ENCODE peak calls at places on chromosome 11, in seven cellular contexts. P is GM12878, T is HCT116, E is H1, S is SK-N-SH, C is K562, Y is HepG2. G is an unnamed sample.

GRCh38 chr11:65586676-65587075 is 8.9 kb downstream of the KCNK7 start:
- DNase-seq in P (no peak), T (no peak), E (no peak), S (peak; percentile 75), C (no peak), Y (no peak), G (no peak)

GRCh38 chr11:103067118-103067517 is 24.8 kb downstream of the DCUN1D5 start:
- DNase-seq in P (no peak), T (no peak), E (no peak), S (no peak), C (no peak), Y (no peak), G (no peak)

GRCh38 chr11:92308366-92308765 is 83.7 kb downstream of the FAT3 start:
- DNase-seq in P (no peak), T (no peak), E (no peak), S (no peak), C (no peak), Y (no peak), G (no peak)

GRCh38 chr11:58243954-58244353 is 15.2 kb upstream of the OR10Q1 start:
- DNase-seq in P (no peak), T (no peak), E (no peak), S (no peak), C (no peak), Y (no peak), G (no peak)

GRCh38 chr11:47443028-47443700 is 5.8 kb downstream of the RAPSN start:
- DNase-seq in P (no peak), T (no peak), E (no peak), S (peak; percentile 71), C (no peak), Y (no peak), G (peak; percentile 62)

GRCh38 chr11:850777-851762 is 8.4 kb downstream of the TSPAN4 start:
- DNase-seq in P (no peak), T (no peak), E (no peak), S (peak; percentile 69), C (no peak), Y (no peak), G (no peak)

GRCh38 chr11:131643171-131643570 is 272.8 kb downstream of the NTM start:
- DNase-seq in P (no peak), T (no peak), E (no peak), S (peak; percentile 59), C (no peak), Y (no peak), G (no peak)

GRCh38 chr11:128840137-128840536 is 27.0 kb downstream of the KCNJ1 start:
- DNase-seq in P (no peak), T (no peak), E (no peak), S (no peak), C (no peak), Y (no peak), G (no peak)

GRCh38 chr11:68841718-68842426 is at the start of gene CPT1A:
- DNase-seq in P (no peak), T (no peak), E (no peak), S (peak; percentile 94), C (peak; percentile 91), Y (no peak), G (peak; percentile 88)

GRCh38 chr11:69381681-69382130 is 87.8 kb downstream of the MYEOV start:
- DNase-seq in P (no peak), T (no peak), E (no peak), S (no peak), C (peak; percentile 46), Y (no peak), G (no peak)

GRCh38 chr11:68127791-68128681 is 6.8 kb upstream of the CHKA start:
- DNase-seq in P (no peak), T (peak; percentile 22), E (peak; percentile 94), S (peak; percentile 98), C (peak; percentile 96), Y (peak; percentile 90), G (peak; percentile 98)

GRCh38 chr11:70474710-70475109 is 76.4 kb downstream of the CTTN start:
- DNase-seq in P (no peak), T (no peak), E (no peak), S (no peak), C (no peak), Y (no peak), G (no peak)

GRCh38 chr11:122100222-122101080 is 15.6 kb downstream of the BLID start:
- DNase-seq in P (no peak), T (no peak), E (no peak), S (peak; percentile 36), C (no peak), Y (no peak), G (no peak)

GRCh38 chr11:107928046-107928766 is at the start of gene RAB39A:
- DNase-seq in P (peak; percentile 95), T (peak; percentile 90), E (peak; percentile 95), S (peak; percentile 99), C (peak; percentile 99), Y (peak; percentile 21), G (peak; percentile 99)

GRCh38 chr11:118111744-118112035 is 24.9 kb upstream of the SMIM35 start:
- DNase-seq in P (no peak), T (no peak), E (no peak), S (no peak), C (no peak), Y (no peak), G (no peak)

GRCh38 chr11:60482361-60482760 is 10.2 kb upstream of the MS4A12 start:
- DNase-seq in P (no peak), T (no peak), E (no peak), S (no peak), C (no peak), Y (no peak), G (no peak)

GRCh38 chr11:12168114-12168513 is 57.7 kb downstream of the MICAL2 start:
- DNase-seq in P (no peak), T (no peak), E (no peak), S (no peak), C (no peak), Y (no peak), G (no peak)

GRCh38 chr11:34194576-34195335 is 89.3 kb downstream of the NAT10 start:
- DNase-seq in P (no peak), T (no peak), E (no peak), S (peak; percentile 52), C (no peak), Y (no peak), G (no peak)

GRCh38 chr11:15871904-15872303 is 484.4 kb downstream of the SOX6 start:
- DNase-seq in P (no peak), T (no peak), E (no peak), S (no peak), C (no peak), Y (no peak), G (no peak)

GRCh38 chr11:15875393-15875792 is 481.0 kb downstream of the SOX6 start:
- DNase-seq in P (no peak), T (no peak), E (no peak), S (no peak), C (no peak), Y (no peak), G (no peak)

GRCh38 chr11:15874699-15875098 is 481.6 kb downstream of the SOX6 start:
- DNase-seq in P (no peak), T (no peak), E (no peak), S (no peak), C (no peak), Y (no peak), G (no peak)

GRCh38 chr11:15875934-15876333 is 480.4 kb downstream of the SOX6 start:
- DNase-seq in P (no peak), T (no peak), E (no peak), S (no peak), C (no peak), Y (no peak), G (no peak)

DNA sequence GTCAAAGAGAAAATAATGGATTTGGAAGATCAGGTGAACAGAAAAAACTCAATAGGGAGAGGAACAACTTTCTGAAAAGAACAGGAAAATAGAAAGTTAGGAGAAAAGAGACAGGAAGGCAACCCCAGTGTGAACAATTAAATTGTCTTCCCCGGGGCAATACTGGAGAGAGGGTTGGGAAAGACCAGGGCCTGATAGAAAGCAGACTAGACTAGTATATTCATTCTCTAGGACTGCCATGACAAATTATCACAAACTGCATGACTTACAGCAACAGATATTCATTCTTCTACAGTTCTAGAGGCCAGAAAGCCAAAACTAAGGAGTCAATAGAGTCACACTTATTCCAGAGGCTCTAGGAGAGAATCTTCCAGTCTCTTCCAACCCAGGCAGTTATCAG is 482.8 kb downstream of the SOX6 start:
- DNase-seq in P (no peak), T (no peak), E (no peak), S (no peak), C (no peak), Y (no peak), G (no peak)
- TF ChIP-seq JUND in P (no peak), T (no peak), E (no peak), S (no peak), C (no peak), Y (no peak), G (no peak)

DNA sequence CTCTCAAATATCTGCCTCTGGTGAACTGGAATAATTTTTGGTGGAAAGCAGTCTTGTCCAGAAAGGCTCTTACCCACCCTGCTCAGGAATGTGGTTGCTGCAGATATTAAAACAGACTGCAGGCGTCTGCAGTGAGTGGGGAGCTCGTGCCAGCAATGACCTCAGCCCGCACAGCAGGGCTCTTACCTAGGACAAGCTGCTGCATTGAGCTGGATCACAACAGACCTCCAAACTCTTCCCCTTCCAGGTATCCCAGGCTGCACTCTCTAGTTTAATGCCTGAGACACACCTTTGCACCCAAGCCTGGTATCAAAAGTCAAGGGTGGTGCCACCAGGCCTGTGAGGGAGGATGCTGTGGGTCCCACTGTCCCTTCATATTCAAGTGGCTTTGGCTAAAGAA is 69.7 kb upstream of the CDON start:
- DNase-seq in P (no peak), T (peak; percentile 8), E (no peak), S (no peak), C (no peak), Y (no peak), G (peak; percentile 80)
- TF ChIP-seq JUND in P (no peak), T (no peak), E (peak; percentile 52), S (no peak), C (no peak), Y (no peak), G (no peak)

GRCh38 chr11:120153221-120153620 is 15.3 kb upstream of the TRIM29 start:
- DNase-seq in P (no peak), T (no peak), E (no peak), S (no peak), C (no peak), Y (no peak), G (no peak)
- TF ChIP-seq JUND in P (no peak), T (no peak), E (no peak), S (no peak), C (no peak), Y (no peak), G (no peak)

DNA sequence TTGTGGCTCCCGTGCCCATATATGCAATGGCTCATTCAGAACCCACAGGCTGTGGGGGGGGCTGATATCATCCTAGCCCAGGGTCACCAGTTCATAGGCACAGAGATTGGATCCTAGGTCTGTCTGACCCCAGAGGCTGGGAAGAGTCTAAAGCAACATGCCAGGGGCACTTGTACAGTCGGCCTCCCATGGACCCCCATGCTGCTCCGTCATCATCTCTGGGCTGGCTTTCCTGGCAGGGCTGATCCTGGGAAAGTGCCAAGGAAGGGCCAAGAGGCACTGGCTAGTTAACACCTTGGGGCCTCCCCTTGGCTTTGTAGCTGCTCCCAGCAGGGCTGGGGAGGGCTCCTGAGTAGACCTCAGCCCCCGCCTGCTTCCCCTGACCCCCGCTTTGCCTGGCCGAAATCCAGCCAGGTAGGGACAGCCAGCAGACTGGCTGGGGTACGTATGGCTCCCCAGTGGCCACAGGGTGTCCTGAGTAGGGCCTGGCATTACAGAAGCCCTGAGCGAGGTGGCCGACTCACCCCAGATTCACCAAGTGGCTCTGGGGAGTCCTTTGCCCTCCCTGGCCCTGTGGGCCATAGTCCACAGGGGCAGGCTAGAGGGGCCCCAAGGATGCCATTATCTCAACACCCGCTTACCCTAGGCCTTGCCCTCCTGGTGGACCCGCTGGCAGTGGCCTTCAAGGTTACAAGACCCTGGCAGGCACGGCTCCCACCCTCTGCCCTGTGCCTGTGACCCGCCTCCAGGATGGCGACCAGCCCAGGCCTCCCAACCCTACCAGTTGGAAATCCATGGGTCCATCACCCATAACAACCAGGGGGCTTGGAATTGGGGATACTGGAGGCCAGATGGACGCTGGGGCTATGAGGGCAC is 22.5 kb downstream of the FADS3 start:
- DNase-seq in P (no peak), T (no peak), E (no peak), S (no peak), C (no peak), Y (no peak), G (no peak)
- TF ChIP-seq JUND in P (no peak), T (no peak), E (no peak), S (no peak), C (no peak), Y (no peak), G (no peak)